ENCODE peak calls at places on chromosomes 1 and 21, in seven cellular contexts. Z is foreskin fibroblast, S is Panc1, U is SK-N-SH, W is IMR-90, N is colonic mucosa, B is GM12865. C is an unnamed sample.

GRCh38 chr1:37036667-37037053 is 2.3 kb upstream of the GRIK3 start:
- DNase-seq in Z (peak), S (no peak), U (no peak), W (no peak), N (no peak), B (no peak), C (no peak)

GRCh38 chr1:9728451-9729295 is 77.1 kb downstream of the PIK3CD start:
- DNase-seq in Z (no peak), S (no peak), U (no peak), W (no peak), N (no peak), B (no peak), C (no peak)

GRCh38 chr1:44355582-44356305 is 687 bp upstream of the ERI3 start:
- DNase-seq in Z (no peak), S (no peak), U (no peak), W (no peak), N (no peak), B (peak), C (no peak)

GRCh38 chr1:222243902-222244301 is 304.0 kb downstream of the HHIPL2 start:
- DNase-seq in Z (no peak), S (no peak), U (no peak), W (peak), N (no peak), B (no peak), C (no peak)

GRCh38 chr1:34825455-34826081 is 32.8 kb downstream of the GJA4 start:
- DNase-seq in Z (no peak), S (no peak), U (peak), W (no peak), N (peak), B (no peak), C (no peak)

GRCh38 chr1:18578271-18578670 is 52.4 kb upstream of the PAX7 start:
- DNase-seq in Z (no peak), S (no peak), U (no peak), W (no peak), N (no peak), B (no peak), C (no peak)

GRCh38 chr1:110765640-110766335 is 91.0 kb upstream of the KCNA3 start:
- DNase-seq in Z (peak), S (no peak), U (peak), W (peak), N (peak), B (peak), C (peak)

GRCh38 chr1:25623731-25624130 is 7.1 kb downstream of the MAN1C1 start:
- DNase-seq in Z (no peak), S (no peak), U (no peak), W (no peak), N (no peak), B (no peak), C (no peak)

GRCh38 chr1:13600762-13601483 is 17.3 kb downstream of the PDPN start:
- DNase-seq in Z (no peak), S (no peak), U (no peak), W (no peak), N (no peak), B (no peak), C (peak)

GRCh38 chr21:41701749-41702148 is 65.1 kb downstream of the RIPK4 start:
- DNase-seq in Z (no peak), S (no peak), U (no peak), W (peak), N (no peak), B (no peak), C (no peak)

GRCh38 chr1:55064861-55065263 is 25.5 kb downstream of the PCSK9 start:
- DNase-seq in Z (peak), S (peak), U (no peak), W (peak), N (no peak), B (no peak), C (peak)

GRCh38 chr1:17682403-17682802 is 72.7 kb upstream of the ACTL8 start:
- DNase-seq in Z (no peak), S (no peak), U (peak), W (no peak), N (no peak), B (no peak), C (no peak)

GRCh38 chr1:76219589-76219914 is 145.0 kb downstream of the ST6GALNAC3 start:
- DNase-seq in Z (no peak), S (no peak), U (no peak), W (no peak), N (no peak), B (no peak), C (no peak)

DNA sequence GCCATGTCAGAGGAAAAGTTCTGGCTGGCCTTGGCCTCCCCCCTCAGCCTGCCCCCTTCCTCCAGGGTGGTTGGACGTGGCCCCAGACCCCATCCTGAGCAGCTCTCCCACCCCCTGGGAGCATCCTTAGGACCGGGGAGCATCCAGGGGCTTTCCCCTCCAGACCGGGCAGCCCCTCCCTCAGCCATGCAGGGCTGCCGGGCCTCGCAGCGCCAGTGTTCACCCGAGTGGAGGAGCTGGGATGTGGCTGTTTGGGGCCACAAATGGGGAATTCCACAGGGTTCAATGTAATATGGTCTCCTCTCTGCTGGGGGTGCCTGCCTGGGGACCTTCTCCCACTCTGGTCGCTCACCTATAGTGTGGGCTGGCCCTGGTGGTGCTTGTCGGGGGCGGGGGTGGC is 4.2 kb upstream of the PFKL start:
- DNase-seq in Z (no peak), S (no peak), U (no peak), W (no peak), N (no peak), B (no peak), C (no peak)
- H3K4me3 ChIP-seq in Z (no peak), S (no peak), U (no peak), W (no peak), N (no peak), B (no peak), C (no peak)

DNA sequence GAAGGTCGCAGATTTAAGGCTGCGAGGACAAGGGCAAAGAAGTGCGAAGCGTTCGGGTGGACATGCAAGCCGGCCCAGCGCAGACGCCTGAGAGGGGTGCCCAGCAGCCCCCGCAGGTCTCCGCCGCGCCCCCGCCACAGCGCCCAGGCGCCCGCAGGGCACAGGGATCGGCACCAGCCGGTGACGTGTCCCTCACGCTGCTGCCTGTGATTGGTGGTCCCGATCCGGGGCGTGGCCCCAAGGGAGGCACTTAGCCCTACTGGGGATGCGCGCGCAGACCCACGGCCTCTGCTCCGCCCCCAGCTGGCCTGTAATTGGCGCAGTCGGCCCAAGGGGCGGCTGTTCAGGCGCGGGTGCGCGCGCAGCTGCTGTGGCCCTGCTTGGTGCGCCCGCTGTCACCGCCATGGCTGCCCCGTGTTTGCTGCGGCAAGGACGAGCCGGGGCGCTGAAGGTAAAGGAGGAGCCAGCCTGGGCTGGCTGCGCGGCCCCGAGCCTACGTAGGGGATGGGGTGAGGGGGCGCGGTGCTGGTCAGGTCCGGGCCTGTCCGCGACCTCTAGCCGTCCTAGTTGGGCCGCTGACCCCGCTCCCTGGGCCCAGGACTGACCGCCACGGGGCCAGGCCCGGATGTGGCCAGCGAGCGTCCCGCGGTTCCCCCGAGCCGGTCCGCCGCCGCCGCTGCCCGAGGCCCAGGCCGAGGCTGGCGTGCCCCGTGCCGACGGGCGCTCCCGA is at the start of gene NDUFV3:
- DNase-seq in Z (peak), S (peak), U (peak), W (peak), N (peak), B (peak), C (peak)
- TF ChIP-seq CTCF in Z (no peak), S (no peak), U (no peak), W (no peak), N (no peak), B (no peak), C (no peak)

DNA sequence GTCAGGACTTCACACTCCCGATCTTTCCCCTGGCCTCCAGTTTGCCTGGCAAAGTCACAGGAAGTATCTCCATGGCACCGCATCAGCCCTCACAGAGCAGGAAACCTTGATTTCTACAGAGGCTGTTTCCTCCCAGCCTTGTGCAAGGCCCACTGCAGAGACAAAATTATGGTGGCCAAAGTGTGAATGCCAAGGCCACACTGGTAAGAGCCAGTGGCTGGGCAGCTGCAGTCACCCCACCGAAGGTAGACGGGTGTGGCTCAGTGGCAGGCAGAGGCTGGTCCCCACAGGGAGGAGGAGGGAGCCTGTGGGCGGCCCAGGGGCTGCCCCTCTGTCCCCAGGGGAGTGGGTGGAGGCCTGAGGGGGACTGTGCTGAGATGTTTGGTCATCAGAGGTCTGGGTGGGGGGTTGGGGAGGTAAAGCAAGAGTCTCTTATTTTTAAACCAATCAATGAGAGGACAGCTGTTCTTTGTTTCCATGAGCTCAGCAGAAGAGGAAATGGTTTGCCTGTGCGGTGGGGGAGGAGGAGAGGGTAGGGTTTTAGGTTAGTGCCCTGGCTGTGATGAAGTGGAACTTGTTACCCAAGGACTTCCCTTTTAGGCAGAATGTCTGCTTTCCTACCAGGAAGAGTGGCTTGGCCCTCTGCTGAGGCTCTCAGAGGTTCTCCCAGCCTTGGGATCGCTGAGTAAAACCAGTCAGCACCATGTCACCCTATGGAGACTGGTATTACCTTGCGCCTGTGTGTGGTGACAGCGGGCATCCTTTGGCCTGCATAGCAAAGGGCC is 18.0 kb upstream of the BTG2 start:
- DNase-seq in Z (no peak), S (no peak), U (no peak), W (no peak), N (peak), B (peak), C (peak)
- H3K4me3 ChIP-seq in Z (no peak), S (no peak), U (no peak), W (no peak), N (no peak), B (peak), C (no peak)

GRCh38 chr1:56787330-56787729 is 31.9 kb downstream of the FYB2 start:
- DNase-seq in Z (no peak), S (no peak), U (no peak), W (no peak), N (no peak), B (no peak), C (no peak)

GRCh38 chr1:56788588-56788987 is 30.6 kb downstream of the FYB2 start:
- DNase-seq in Z (no peak), S (no peak), U (peak), W (no peak), N (peak), B (no peak), C (no peak)

GRCh38 chr1:56790036-56790435 is 29.2 kb downstream of the FYB2 start:
- DNase-seq in Z (no peak), S (no peak), U (no peak), W (no peak), N (peak), B (no peak), C (no peak)

DNA sequence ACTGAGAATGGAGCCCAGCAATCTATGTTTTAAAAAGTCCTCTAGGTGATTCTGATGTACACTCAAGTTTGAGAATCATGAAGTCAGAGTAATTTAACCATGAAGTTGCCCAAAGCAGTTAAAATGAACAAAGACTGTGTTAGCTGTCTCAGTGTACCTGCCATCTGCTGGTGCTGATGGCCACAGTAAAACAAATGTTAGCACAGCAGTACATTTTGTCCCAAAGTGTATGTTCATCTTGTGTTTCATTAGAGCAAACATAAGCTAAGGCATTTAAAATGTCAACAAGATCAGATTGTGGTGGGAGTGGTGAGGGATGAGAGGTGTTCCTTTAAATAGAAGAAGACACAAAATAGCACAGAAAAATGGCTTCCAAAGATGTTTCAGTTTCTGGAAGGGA is 31.1 kb downstream of the FYB2 start:
- DNase-seq in Z (no peak), S (no peak), U (no peak), W (no peak), N (no peak), B (no peak), C (no peak)
- TF ChIP-seq CTCF in Z (no peak), S (no peak), U (no peak), W (no peak), N (no peak), B (no peak), C (no peak)

GRCh38 chr1:226492738-226493137 is 55.8 kb upstream of the STUM start:
- DNase-seq in Z (no peak), S (no peak), U (no peak), W (no peak), N (no peak), B (no peak), C (no peak)
- H3K4me3 ChIP-seq in Z (no peak), S (no peak), U (no peak), W (no peak), N (no peak), B (no peak), C (no peak)

GRCh38 chr1:205528887-205529825 is 24.7 kb downstream of the CDK18 start:
- DNase-seq in Z (peak), S (no peak), U (peak), W (peak), N (peak), B (peak), C (peak)
- TF ChIP-seq CTCF in Z (peak), S (peak), U (peak), W (peak), N (peak), B (peak), C (peak)

DNA sequence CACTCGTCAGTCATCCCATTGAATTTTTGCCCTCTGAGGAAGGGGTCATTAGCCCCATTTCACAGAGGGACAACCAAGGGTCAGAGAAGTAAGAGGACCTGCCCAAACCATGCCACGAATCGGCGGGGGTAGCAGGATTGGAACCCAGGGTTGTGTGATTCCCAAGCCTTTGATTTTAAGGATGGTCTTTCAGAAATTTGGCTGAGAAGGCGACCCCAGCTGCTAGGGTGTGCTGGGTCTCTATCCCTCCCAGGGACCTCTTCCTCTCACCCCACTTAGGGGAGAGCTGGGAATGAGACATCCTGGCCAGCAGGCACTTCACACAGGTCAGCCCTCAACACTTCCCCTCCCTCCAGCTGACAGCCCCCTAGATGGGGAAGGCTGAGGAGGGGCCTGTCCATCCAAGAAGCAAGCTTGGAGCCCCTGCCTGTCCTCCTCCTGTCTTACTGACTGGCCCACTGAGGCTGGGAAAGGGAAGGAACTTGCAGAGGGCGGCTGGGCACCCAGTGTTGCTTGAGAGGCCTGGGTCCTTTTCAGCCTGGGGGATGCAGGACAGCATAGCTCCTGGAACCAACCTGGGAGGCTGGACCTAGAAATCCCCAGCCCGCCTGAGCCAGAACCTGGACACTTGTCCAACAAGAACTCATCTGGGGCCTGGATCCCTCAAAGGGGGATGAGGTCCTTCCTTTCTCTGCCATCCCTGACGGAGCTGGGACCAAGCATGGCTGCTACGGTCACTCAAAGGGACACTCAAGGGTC is 1.7 kb downstream of the SDC3 start:
- DNase-seq in Z (no peak), S (no peak), U (no peak), W (no peak), N (no peak), B (no peak), C (no peak)
- H3K4me3 ChIP-seq in Z (peak), S (no peak), U (peak), W (peak), N (peak), B (no peak), C (peak)

DNA sequence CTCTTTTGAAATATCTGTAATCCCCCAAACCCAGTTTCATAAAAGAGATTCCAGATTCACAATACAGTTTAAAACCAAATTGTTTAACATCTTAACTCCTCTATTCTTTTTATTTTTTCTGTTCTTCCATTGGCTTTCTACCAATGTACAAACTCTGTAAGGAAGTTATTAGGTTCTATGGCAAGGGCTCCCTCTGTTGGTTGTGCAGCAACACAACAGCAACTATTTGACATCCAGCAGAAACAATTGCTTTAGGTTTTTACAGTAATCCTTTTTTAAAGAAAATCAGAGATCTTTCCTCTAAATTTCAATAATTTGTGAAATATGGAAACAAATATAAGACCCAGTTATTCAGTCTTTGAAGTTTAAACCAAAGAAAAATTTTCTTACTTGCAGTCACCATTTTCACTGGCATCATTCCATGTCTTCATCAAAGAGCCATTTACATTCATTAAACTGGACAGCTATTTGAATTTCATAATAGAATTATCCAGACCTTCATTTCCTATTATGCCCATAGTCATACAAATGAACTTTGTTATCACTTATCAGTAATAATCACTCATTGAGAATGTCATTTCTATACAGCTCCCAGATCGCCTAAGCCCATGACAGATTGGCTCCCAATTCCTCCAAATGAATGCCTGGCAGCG is 46.5 kb upstream of the RNF11 start:
- DNase-seq in Z (peak), S (peak), U (peak), W (peak), N (peak), B (peak), C (peak)
- TF ChIP-seq CTCF in Z (peak), S (peak), U (peak), W (peak), N (peak), B (peak), C (peak)

GRCh38 chr1:84428220-84428619 is 29.9 kb downstream of the DNASE2B start:
- DNase-seq in Z (no peak), S (no peak), U (no peak), W (no peak), N (no peak), B (no peak), C (no peak)
- H3K4me3 ChIP-seq in Z (no peak), S (no peak), U (no peak), W (no peak), N (no peak), B (no peak), C (no peak)